ENCODE peak calls at places on chromosomes 2 and 18, in seven cellular contexts. B is GM03348, T is COLO829, L is lower lobe of right lung, R is fibroblast of gingiva, M is left lobe of liver, Q is SK-N-MC. C is an unnamed sample.

GRCh38 chr18:76498064-76498463 is 3.0 kb upstream of the ZNF516 start:
- DNase-seq in B (no peak), T (no peak), L (no peak), R (no peak), M (no peak), Q (no peak), C (no peak)

GRCh38 chr18:3703732-3704176 is 253.8 kb downstream of the TGIF1 start:
- DNase-seq in B (peak; percentile 82), T (peak; percentile 45), L (peak; percentile 65), R (peak; percentile 45), M (no peak), Q (no peak), C (no peak)

GRCh38 chr2:237213325-237214040 is 127.8 kb downstream of the COPS8 start:
- DNase-seq in B (peak; percentile 71), T (no peak), L (no peak), R (peak; percentile 89), M (no peak), Q (no peak), C (no peak)

GRCh38 chr2:31235504-31235902 is 1.6 kb downstream of the EHD3 start:
- DNase-seq in B (peak; percentile 83), T (peak; percentile 30), L (no peak), R (peak; percentile 82), M (no peak), Q (no peak), C (no peak)

GRCh38 chr2:218505754-218506371 is 62.3 kb downstream of the USP37 start:
- DNase-seq in B (no peak), T (no peak), L (no peak), R (no peak), M (no peak), Q (no peak), C (no peak)

GRCh38 chr2:27369471-27370025 is 590 bp downstream of the EIF2B4 start:
- DNase-seq in B (peak; percentile 88), T (peak; percentile 72), L (no peak), R (peak; percentile 60), M (no peak), Q (no peak), C (no peak)

GRCh38 chr18:61722247-61722646 is 170.6 kb downstream of the RNF152 start:
- DNase-seq in B (no peak), T (no peak), L (no peak), R (no peak), M (no peak), Q (no peak), C (no peak)

GRCh38 chr2:132400169-132400900 is 16.3 kb upstream of the GPR39 start:
- DNase-seq in B (peak; percentile 22), T (no peak), L (no peak), R (no peak), M (no peak), Q (no peak), C (no peak)

GRCh38 chr2:150141241-150142001 is 346.0 kb downstream of the RND3 start:
- DNase-seq in B (no peak), T (peak; percentile 68), L (no peak), R (no peak), M (no peak), Q (no peak), C (no peak)

GRCh38 chr18:10453261-10453884 is 1.1 kb upstream of the APCDD1 start:
- DNase-seq in B (no peak), T (no peak), L (no peak), R (peak; percentile 73), M (no peak), Q (no peak), C (no peak)

GRCh38 chr18:79590191-79591039 is 89.2 kb upstream of the CTDP1 start:
- DNase-seq in B (peak; percentile 36), T (no peak), L (peak; percentile 42), R (no peak), M (no peak), Q (no peak), C (peak; percentile 41)

GRCh38 chr2:26988165-26988879 is 17.9 kb downstream of the MAPRE3 start:
- DNase-seq in B (peak; percentile 67), T (no peak), L (no peak), R (peak; percentile 86), M (no peak), Q (no peak), C (no peak)

GRCh38 chr2:196241175-196241574 is 69.8 kb upstream of the STK17B start:
- DNase-seq in B (no peak), T (no peak), L (no peak), R (no peak), M (no peak), Q (no peak), C (no peak)

GRCh38 chr2:167289651-167290410 is 401.6 kb downstream of the XIRP2 start:
- DNase-seq in B (no peak), T (no peak), L (no peak), R (no peak), M (no peak), Q (no peak), C (no peak)

GRCh38 chr2:146981921-146982320 is 862.9 kb upstream of the ACVR2A start:
- DNase-seq in B (peak; percentile 38), T (no peak), L (no peak), R (peak; percentile 6), M (no peak), Q (no peak), C (no peak)

GRCh38 chr18:63079114-63079513 is 240.5 kb downstream of the BCL2 start:
- DNase-seq in B (no peak), T (no peak), L (no peak), R (no peak), M (no peak), Q (no peak), C (no peak)

GRCh38 chr2:143878131-143878530 is 641.8 kb downstream of the ZEB2 start:
- DNase-seq in B (no peak), T (no peak), L (no peak), R (no peak), M (no peak), Q (no peak), C (no peak)

C was measured in RWPE2.